ENCODE peak calls at places on chromosomes 6 and 20, in four cellular contexts. H, S, Q and O are unnamed samples.

GRCh38 chr6:111161650-111162049 is 74.3 kb downstream of the SLC16A10 start:
- DNase-seq in H (no peak), S (no peak), Q (no peak), O (no peak)

GRCh38 chr6:11260249-11261038 is 28.0 kb upstream of the NEDD9 start:
- DNase-seq in H (no peak), S (no peak), Q (no peak), O (no peak)

GRCh38 chr20:17530153-17530552 is 1.0 kb downstream of the BFSP1 start:
- DNase-seq in H (no peak), S (no peak), Q (no peak), O (no peak)

GRCh38 chr6:105763866-105764265 is 322.3 kb upstream of the PRDM1 start:
- DNase-seq in H (no peak), S (no peak), Q (no peak), O (no peak)

GRCh38 chr6:152391179-152391880 is 245.8 kb downstream of the SYNE1 start:
- DNase-seq in H (no peak), S (no peak), Q (no peak), O (no peak)

GRCh38 chr6:42448906-42449659 is 2.6 kb downstream of the TRERF1 start:
- DNase-seq in H (no peak), S (no peak), Q (no peak), O (no peak)

GRCh38 chr6:44556046-44556445 is 168.5 kb downstream of the CDC5L start:
- DNase-seq in H (no peak), S (no peak), Q (no peak), O (no peak)

GRCh38 chr6:41199427-41200246 is 1.3 kb downstream of the TREML2 start:
- DNase-seq in H (no peak), S (peak; percentile 52), Q (peak; percentile 55), O (no peak)

GRCh38 chr6:38427492-38428210 is 212.1 kb downstream of the BTBD9 start:
- DNase-seq in H (no peak), S (no peak), Q (peak; percentile 38), O (no peak)

GRCh38 chr6:150207931-150208570 is 65.2 kb downstream of the PPP1R14C start:
- DNase-seq in H (no peak), S (no peak), Q (no peak), O (no peak)

GRCh38 chr6:133774356-133774755 is 114.6 kb upstream of the TCF21 start:
- DNase-seq in H (no peak), S (no peak), Q (no peak), O (no peak)

GRCh38 chr20:17790308-17790707 is 90.5 kb downstream of the BANF2 start:
- DNase-seq in H (no peak), S (no peak), Q (no peak), O (no peak)

GRCh38 chr6:84596488-84596887 is 167.9 kb downstream of the TBX18 start:
- DNase-seq in H (no peak), S (no peak), Q (no peak), O (no peak)

GRCh38 chr6:22367331-22367730 is 70.5 kb upstream of the PRL start:
- DNase-seq in H (no peak), S (no peak), Q (no peak), O (no peak)

GRCh38 chr6:5656226-5656625 is 350.5 kb downstream of the NRN1 start:
- DNase-seq in H (no peak), S (no peak), Q (no peak), O (no peak)

GRCh38 chr20:63858393-63859165 is 2.7 kb upstream of the ABHD16B start:
- DNase-seq in H (no peak), S (peak; percentile 76), Q (no peak), O (peak; percentile 79)

GRCh38 chr6:153960741-153961140 is 78.3 kb upstream of the OPRM1 start:
- DNase-seq in H (no peak), S (no peak), Q (no peak), O (no peak)

GRCh38 chr6:137353842-137354397 is 134.7 kb upstream of the IFNGR1 start:
- DNase-seq in H (no peak), S (no peak), Q (no peak), O (peak; percentile 100)

GRCh38 chr6:31862344-31863235 is at the start of gene NEU1:
- DNase-seq in H (peak; percentile 99), S (peak; percentile 100), Q (peak; percentile 97), O (peak; percentile 100)

GRCh38 chr6:31861919-31862343 is 690 bp downstream of the NEU1 start:
- DNase-seq in H (no peak), S (no peak), Q (no peak), O (no peak)

GRCh38 chr6:31860349-31860748 is 2.3 kb downstream of the NEU1 start:
- DNase-seq in H (no peak), S (no peak), Q (no peak), O (no peak)

GRCh38 chr6:31859923-31860322 is 2.7 kb downstream of the NEU1 start:
- DNase-seq in H (no peak), S (no peak), Q (no peak), O (no peak)

DNA sequence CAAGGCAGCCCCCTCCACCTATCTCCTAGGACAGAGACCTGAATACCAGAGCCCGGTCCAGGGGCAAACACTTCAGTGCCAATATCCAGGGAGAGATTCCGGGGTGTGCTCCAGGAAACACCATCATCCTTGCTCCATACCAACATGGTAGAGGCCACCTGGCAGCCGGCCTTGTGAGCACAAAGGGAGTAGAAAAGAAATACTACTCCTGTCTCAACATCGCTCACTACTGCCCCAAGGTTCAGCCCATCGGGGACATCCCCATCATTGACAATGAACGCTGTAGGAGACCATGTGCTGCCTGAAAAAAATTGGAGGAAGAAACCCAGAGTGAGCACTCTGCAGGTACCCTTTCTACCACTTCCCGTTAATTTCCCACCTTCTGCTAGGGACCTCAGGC is 1.5 kb downstream of the NEU1 start:
- DNase-seq in H (no peak), S (no peak), Q (no peak), O (no peak)
- TF ChIP-seq CHD4 in H (no peak), S (no peak), Q (no peak), O (no peak)

GRCh38 chr6:99617131-99617530 is 10.5 kb downstream of the PRDM13 start:
- DNase-seq in H (no peak), S (no peak), Q (no peak), O (no peak)

GRCh38 chr6:99613705-99614429 is 7.2 kb downstream of the PRDM13 start:
- DNase-seq in H (peak; percentile 17), S (no peak), Q (no peak), O (no peak)

GRCh38 chr6:99612551-99613397 is 6.1 kb downstream of the PRDM13 start:
- DNase-seq in H (no peak), S (no peak), Q (no peak), O (no peak)

GRCh38 chr6:99613398-99613704 is 6.7 kb downstream of the PRDM13 start:
- DNase-seq in H (peak; percentile 31), S (no peak), Q (no peak), O (no peak)

GRCh38 chr6:99614430-99615161 is 8.0 kb downstream of the PRDM13 start:
- DNase-seq in H (peak; percentile 51), S (no peak), Q (no peak), O (no peak)
- TF ChIP-seq MYC in H (no peak), S (no peak), Q (no peak), O (no peak)

GRCh38 chr20:47724910-47725247 is 60.4 kb downstream of the SULF2 start:
- DNase-seq in H (no peak), S (no peak), Q (no peak), O (no peak)
- TF ChIP-seq CHD4 in H (no peak), S (no peak), Q (no peak), O (no peak)

DNA sequence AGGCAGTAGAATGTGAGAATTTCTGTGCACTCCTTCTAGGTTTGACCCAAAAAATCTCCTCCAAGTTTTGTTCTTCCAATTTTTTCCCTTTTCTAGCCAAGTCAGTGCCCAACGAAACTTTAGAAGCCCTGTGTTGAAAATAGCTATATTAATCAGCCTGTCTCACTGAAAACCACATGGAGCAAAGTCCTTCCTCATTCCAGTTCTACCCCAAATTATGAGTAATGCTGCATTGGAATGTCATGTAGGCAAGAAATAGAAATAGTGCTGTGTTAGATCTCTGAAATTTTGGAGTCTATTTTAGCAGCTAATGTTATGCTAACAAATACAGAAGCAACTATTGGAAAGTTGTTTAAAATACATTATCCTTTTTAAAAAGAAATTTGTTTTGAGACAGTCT is 725.5 kb downstream of the TBC1D32 start:
- DNase-seq in H (no peak), S (no peak), Q (no peak), O (peak; percentile 8)
- TF ChIP-seq MYC in H (no peak), S (no peak), Q (no peak), O (no peak)

GRCh38 chr20:40612247-40612646 is 76.8 kb downstream of the MAFB start:
- DNase-seq in H (no peak), S (no peak), Q (no peak), O (no peak)

GRCh38 chr20:40617594-40617993 is 71.4 kb downstream of the MAFB start:
- DNase-seq in H (no peak), S (no peak), Q (no peak), O (no peak)

GRCh38 chr20:40607927-40608326 is 81.1 kb downstream of the MAFB start:
- DNase-seq in H (no peak), S (no peak), Q (no peak), O (no peak)

GRCh38 chr20:40612837-40613236 is 76.2 kb downstream of the MAFB start:
- DNase-seq in H (no peak), S (no peak), Q (no peak), O (no peak)
- TF ChIP-seq CHD4 in H (no peak), S (no peak), Q (no peak), O (no peak)

DNA sequence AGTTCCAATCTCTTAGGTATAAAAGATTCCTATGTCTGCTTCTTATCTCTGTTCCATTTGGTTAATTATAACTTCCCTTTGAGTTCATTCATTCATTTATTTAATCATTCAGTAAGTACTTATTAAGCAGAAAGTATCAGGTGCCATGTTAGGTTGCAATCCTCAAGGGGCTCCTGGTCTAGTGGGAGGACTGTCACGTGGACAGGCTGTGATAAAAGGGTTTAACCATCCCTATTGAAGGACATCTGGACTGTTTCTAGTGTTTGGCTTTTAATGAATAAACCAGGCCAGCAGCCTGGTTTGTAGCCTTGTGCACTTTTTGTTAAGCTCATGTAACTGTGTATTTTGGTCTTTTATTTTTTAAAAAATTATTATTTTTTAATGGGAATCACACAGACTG is 162.1 kb upstream of the OGFRL1 start:
- DNase-seq in H (no peak), S (no peak), Q (no peak), O (no peak)
- TF ChIP-seq MYC in H (no peak), S (no peak), Q (no peak), O (no peak)

DNA sequence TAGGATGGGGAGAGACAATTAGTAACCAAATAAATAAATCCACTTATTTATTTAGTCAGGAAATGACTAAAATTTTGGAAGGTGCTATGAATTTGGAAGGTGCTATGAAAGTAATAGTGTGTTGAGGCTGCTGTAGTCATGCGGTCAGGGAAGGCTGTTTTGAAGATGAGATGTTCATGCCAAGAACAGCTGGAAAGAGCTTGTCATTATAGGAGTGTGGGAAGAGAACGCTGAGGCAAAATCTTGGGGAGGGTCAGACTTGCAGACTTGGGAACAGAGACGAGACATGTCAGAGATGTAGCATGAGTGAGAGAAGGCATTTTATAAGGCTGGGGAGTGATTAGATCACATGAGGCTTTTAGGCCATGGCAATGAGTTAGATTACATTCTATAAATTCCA is 123.9 kb upstream of the B3GAT2 start:
- DNase-seq in H (no peak), S (no peak), Q (no peak), O (no peak)
- TF ChIP-seq CHD4 in H (no peak), S (no peak), Q (no peak), O (no peak)

DNA sequence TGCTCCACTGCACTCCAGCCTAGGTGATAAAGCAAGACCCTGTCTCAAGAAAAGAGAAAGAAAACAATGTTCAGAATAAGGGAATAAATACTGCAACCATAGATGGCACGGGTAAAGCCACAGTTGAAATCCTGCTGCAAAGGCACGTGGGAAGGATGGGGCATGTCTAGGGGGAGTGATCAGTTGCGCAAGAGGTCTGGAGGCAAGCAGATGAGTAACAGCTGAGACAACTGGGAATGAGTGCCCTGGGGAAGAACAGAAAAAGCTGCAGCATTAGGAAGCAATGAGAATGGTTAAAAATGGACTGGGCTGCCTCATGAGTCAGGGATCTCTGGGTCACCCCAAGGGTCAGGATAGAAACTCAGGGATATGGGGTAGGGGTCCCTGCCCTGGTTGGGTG is 96.3 kb downstream of the GMPR start:
- DNase-seq in H (peak; percentile 19), S (no peak), Q (no peak), O (no peak)
- TF ChIP-seq MYC in H (no peak), S (peak; percentile 41), Q (no peak), O (no peak)